ENCODE peak calls at places on chromosomes 7 and 10, in four cellular contexts. Y is HepG2, G is OCI-LY7, I is MM.1S. Z is an unnamed sample.

GRCh38 chr7:96084880-96085551 is 236.9 kb downstream of the SLC25A13 start:
- DNase-seq in Y (no peak), G (no peak), I (no peak), Z (no peak)

GRCh38 chr10:47060993-47061500 is 149.8 kb downstream of the PTPN20 start:
- DNase-seq in Y (no peak), G (no peak), I (no peak), Z (no peak)

GRCh38 chr7:80392229-80393169 is 119.4 kb downstream of the GNAT3 start:
- DNase-seq in Y (peak; percentile 17), G (no peak), I (peak; percentile 44), Z (no peak)

GRCh38 chr7:134444961-134445315 is 14.0 kb downstream of the AKR1B1 start:
- DNase-seq in Y (no peak), G (no peak), I (no peak), Z (no peak)

GRCh38 chr7:147483634-147484292 is 1106.8 kb upstream of the C7orf33 start:
- DNase-seq in Y (no peak), G (no peak), I (no peak), Z (no peak)

GRCh38 chr7:73688288-73688687 is 4.9 kb downstream of the BUD23 start:
- DNase-seq in Y (no peak), G (no peak), I (no peak), Z (no peak)

GRCh38 chr7:135684134-135684533 is 21.8 kb downstream of the STMP1 start:
- DNase-seq in Y (no peak), G (no peak), I (no peak), Z (no peak)

GRCh38 chr10:33335800-33336605 is 1.5 kb upstream of the NRP1 start:
- DNase-seq in Y (no peak), G (no peak), I (no peak), Z (no peak)

GRCh38 chr10:68087338-68088029 is 12.4 kb upstream of the HERC4 start:
- DNase-seq in Y (no peak), G (no peak), I (no peak), Z (no peak)

GRCh38 chr10:47058961-47059391 is 147.7 kb downstream of the PTPN20 start:
- DNase-seq in Y (no peak), G (no peak), I (no peak), Z (no peak)

GRCh38 chr7:96670338-96671289 is 39.0 kb downstream of the SEM1 start:
- DNase-seq in Y (no peak), G (no peak), I (no peak), Z (no peak)

GRCh38 chr7:962401-963081 is 8.1 kb upstream of the ADAP1 start:
- DNase-seq in Y (no peak), G (no peak), I (no peak), Z (no peak)

GRCh38 chr10:6089334-6090219 is 743 bp downstream of the RBM17 start:
- DNase-seq in Y (peak; percentile 48), G (peak; percentile 61), I (peak; percentile 29), Z (no peak)

GRCh38 chr10:68700193-68700592 is 20.8 kb upstream of the CCAR1 start:
- DNase-seq in Y (no peak), G (no peak), I (no peak), Z (no peak)

GRCh38 chr7:75914169-75914654 is 743 bp upstream of the POR start:
- DNase-seq in Y (no peak), G (no peak), I (no peak), Z (no peak)

GRCh38 chr7:35975851-35976454 is 175.1 kb downstream of the SEPTIN7 start:
- DNase-seq in Y (peak; percentile 68), G (peak; percentile 81), I (peak; percentile 81), Z (peak; percentile 23)

GRCh38 chr10:112360308-112361270 is 13.3 kb upstream of the ACSL5 start:
- DNase-seq in Y (no peak), G (no peak), I (no peak), Z (no peak)

GRCh38 chr7:47266799-47267198 is 315.1 kb downstream of the TNS3 start:
- DNase-seq in Y (peak; percentile 71), G (no peak), I (no peak), Z (no peak)

GRCh38 chr7:27139335-27140107 is 4.0 kb downstream of the HOXA5 start:
- DNase-seq in Y (no peak), G (no peak), I (no peak), Z (no peak)

GRCh38 chr7:103423467-103424179 is 22.4 kb downstream of the SLC26A5 start:
- DNase-seq in Y (no peak), G (no peak), I (no peak), Z (no peak)

GRCh38 chr7:99789441-99790070 is 5.6 kb upstream of the CYP3A4 start:
- DNase-seq in Y (no peak), G (no peak), I (no peak), Z (no peak)

GRCh38 chr7:144256112-144256511 is 8.5 kb downstream of the OR2A7 start:
- DNase-seq in Y (no peak), G (no peak), I (no peak), Z (no peak)

GRCh38 chr7:12572941-12573340 is 2.4 kb downstream of the SCIN start:
- DNase-seq in Y (no peak), G (no peak), I (no peak), Z (no peak)

GRCh38 chr7:19558527-19558926 is 150.3 kb downstream of the POLR1F start:
- DNase-seq in Y (no peak), G (no peak), I (no peak), Z (no peak)

GRCh38 chr10:95864906-95865813 is 42.6 kb upstream of the CC2D2B start:
- DNase-seq in Y (peak; percentile 76), G (peak; percentile 87), I (peak; percentile 66), Z (no peak)

GRCh38 chr7:47367369-47367768 is 214.5 kb downstream of the TNS3 start:
- DNase-seq in Y (no peak), G (no peak), I (no peak), Z (no peak)

GRCh38 chr7:64951250-64951848 is 39.5 kb downstream of the ZNF117 start:
- DNase-seq in Y (peak; percentile 52), G (peak; percentile 72), I (peak; percentile 54), Z (no peak)

GRCh38 chr7:155676052-155676451 is 31.6 kb downstream of the RBM33 start:
- DNase-seq in Y (no peak), G (no peak), I (no peak), Z (no peak)

GRCh38 chr7:120131096-120131839 is 141.7 kb upstream of the KCND2 start:
- DNase-seq in Y (no peak), G (no peak), I (no peak), Z (no peak)

GRCh38 chr10:125231116-125231812 is 70.9 kb upstream of the CTBP2 start:
- DNase-seq in Y (no peak), G (no peak), I (no peak), Z (no peak)

GRCh38 chr7:26286157-26286556 is 5.5 kb upstream of the SNX10 start:
- DNase-seq in Y (no peak), G (no peak), I (no peak), Z (no peak)

GRCh38 chr7:26520483-26520882 is 228.8 kb downstream of the SNX10 start:
- DNase-seq in Y (no peak), G (no peak), I (no peak), Z (no peak)

GRCh38 chr7:22251906-22252495 is 105.0 kb downstream of the RAPGEF5 start:
- DNase-seq in Y (no peak), G (no peak), I (no peak), Z (no peak)

DNA sequence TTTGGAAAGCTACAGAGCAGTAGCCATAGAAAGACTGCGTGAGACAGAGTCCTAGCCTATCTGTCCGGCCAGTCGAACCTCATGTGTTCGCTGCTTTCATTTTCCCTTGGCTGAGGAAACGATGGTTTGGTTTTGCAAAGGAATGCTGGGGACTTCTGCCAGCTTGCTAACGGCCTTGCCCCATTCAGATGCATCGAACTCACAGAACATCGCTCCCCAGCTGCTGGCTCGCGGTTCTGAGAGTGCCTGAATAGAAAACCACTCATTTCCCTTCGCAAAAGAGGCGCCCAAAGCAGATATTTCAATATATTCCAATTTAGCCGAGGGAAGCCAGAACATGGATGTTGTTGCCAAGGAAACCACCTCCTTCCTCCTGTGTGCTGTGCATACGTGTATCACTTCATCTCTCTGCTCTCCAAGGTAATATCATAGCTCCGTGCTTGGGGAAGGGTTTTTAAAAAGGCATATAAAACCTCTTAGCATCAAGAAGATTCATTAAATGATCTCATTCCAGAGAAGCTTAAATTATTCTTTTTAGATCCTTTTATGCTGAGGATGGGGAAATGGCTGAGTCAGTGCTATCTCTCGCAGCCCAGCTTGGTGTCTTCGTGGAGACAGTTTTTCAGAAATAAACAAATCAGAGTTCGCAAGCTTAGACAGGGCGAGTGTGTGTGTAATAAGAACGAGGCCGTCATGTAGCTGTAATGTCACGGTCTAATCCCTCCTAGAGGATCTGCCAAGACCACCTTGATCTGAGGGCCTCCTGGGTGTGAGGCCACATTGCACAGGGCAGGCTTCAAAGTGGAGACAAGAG is 215.2 kb downstream of the RPS24 start:
- DNase-seq in Y (no peak), G (no peak), I (no peak), Z (no peak)
- H3K27ac ChIP-seq in Y (no peak overlapping the region), G (no peak overlapping the region), I (no peak overlapping the region), Z (peak overlapping the region; percentile 26)

GRCh38 chr7:48718731-48719387 is 205.5 kb upstream of the CDC14C start:
- DNase-seq in Y (no peak), G (no peak), I (no peak), Z (no peak)
- H3K27ac ChIP-seq in Y (no peak overlapping the region), G (no peak overlapping the region), I (no peak overlapping the region), Z (no peak overlapping the region)

DNA sequence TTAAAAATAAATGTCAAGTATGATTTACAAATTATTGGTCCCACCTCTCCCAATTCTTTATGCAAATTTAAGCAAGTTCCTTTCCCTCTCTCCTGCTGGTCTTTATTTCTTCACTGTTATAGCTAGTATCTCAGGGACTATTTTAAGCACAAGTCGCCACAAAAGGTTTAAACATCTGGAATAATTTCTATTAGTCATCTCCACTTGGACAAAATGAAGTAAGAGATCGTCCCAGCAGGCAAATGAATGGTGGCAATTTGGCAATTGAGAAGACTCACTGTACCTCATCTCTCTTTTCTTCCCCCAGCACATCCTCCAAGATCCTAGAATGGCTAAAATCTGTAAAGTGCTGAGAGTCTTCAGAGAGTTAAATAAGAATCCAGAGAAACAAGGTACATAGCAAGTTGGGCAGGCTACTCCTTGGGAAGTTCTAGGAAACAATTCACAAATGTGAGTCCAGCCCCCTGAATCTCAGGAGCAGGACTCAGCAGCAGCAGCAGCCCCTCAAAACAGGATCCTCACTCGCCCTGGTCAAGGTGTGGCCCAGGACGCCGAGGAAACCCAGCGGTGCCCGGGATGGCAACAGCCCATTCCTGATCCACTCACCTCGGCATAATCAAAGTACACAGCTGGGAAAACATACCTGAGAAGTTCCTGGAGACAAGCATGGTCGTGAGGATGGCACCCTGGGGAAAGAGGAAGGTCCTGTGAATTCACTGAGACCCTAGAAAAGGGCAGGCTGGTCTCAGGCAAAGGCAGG is 30.3 kb upstream of the NDST2 start:
- DNase-seq in Y (no peak), G (no peak), I (no peak), Z (no peak)
- H3K27ac ChIP-seq in Y (peak overlapping the region; percentile 98), G (no peak overlapping the region), I (no peak overlapping the region), Z (no peak overlapping the region)

DNA sequence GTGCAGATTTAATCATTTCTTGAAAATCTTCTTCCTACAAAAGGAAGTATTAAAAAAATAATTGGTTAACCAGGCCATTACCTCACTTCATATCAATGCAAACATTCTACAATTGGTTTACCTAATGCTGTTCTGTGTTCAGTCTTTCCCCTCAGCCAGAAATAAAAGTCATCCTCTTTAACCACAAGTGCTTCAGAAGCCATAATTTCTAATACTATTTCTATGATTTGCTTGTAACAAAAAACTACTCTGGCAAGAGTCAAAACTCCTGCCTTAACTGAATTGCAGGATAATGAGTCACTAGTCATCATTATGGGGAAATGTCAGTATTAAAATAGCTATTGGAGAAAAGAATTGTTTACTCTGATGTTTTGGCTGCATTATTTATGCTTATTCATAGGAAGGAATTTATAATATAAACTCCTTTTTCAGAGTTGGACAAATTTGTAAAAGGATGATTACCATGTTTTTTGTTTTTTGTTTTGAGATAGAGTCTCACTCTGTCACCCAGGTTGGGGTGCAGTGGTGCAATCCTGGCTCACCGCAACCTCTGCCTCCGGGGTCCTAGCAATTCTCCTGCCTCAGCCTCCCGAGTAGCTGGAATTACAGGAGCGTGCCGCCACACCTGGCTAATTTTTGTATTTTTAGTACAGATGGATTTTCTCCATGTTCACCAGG is 55.5 kb upstream of the ODAD2 start:
- DNase-seq in Y (no peak), G (no peak), I (no peak), Z (no peak)
- H3K27ac ChIP-seq in Y (no peak overlapping the region), G (no peak overlapping the region), I (no peak overlapping the region), Z (no peak overlapping the region)

Z was measured in substantia nigra.